ENCODE peak calls at places on chromosomes 16 and 17, in five cellular contexts. One of them, this sample, is unnamed.
A peak's percentile ranks its signal among the peaks of the same experiment; 100 is the strongest.

GRCh38 chr16:60553316-60553801 is 1482.9 kb downstream of the CDH8 start:
- DNase-seq in mesenchymal stem cell: no peak
- DNase-seq in IMR-90: no peak
- DNase-seq in mesendoderm: peak; percentile 1
- DNase-seq in H1: no peak
- DNase-seq in this sample: peak; percentile 58

GRCh38 chr16:53429221-53429943 is 4.9 kb upstream of the RBL2 start:
- DNase-seq in mesenchymal stem cell: peak; percentile 79
- DNase-seq in IMR-90: peak; percentile 79
- DNase-seq in mesendoderm: no peak
- DNase-seq in H1: no peak
- DNase-seq in this sample: no peak

GRCh38 chr16:85658504-85659326 is 30.0 kb downstream of the GINS2 start:
- DNase-seq in mesenchymal stem cell: no peak
- DNase-seq in IMR-90: no peak
- DNase-seq in mesendoderm: no peak
- DNase-seq in H1: no peak
- DNase-seq in this sample: no peak

GRCh38 chr16:50796829-50797228 is 54.9 kb downstream of the CYLD start:
- DNase-seq in mesenchymal stem cell: no peak
- DNase-seq in IMR-90: no peak
- DNase-seq in mesendoderm: no peak
- DNase-seq in H1: no peak
- DNase-seq in this sample: no peak

GRCh38 chr17:5080591-5080990 is 2.3 kb downstream of the ZFP3 start:
- DNase-seq in mesenchymal stem cell: no peak
- DNase-seq in IMR-90: no peak
- DNase-seq in mesendoderm: no peak
- DNase-seq in H1: no peak
- DNase-seq in this sample: no peak

GRCh38 chr17:57565119-57565635 is 179.9 kb downstream of the CCDC182 start:
- DNase-seq in mesenchymal stem cell: no peak
- DNase-seq in IMR-90: no peak
- DNase-seq in mesendoderm: no peak
- DNase-seq in H1: no peak
- DNase-seq in this sample: no peak

GRCh38 chr17:73586153-73586906 is 57.9 kb downstream of the SDK2 start:
- DNase-seq in mesenchymal stem cell: no peak
- DNase-seq in IMR-90: no peak
- DNase-seq in mesendoderm: no peak
- DNase-seq in H1: no peak
- DNase-seq in this sample: no peak

GRCh38 chr17:29615048-29615385 is 7.7 kb downstream of the CORO6 start:
- DNase-seq in mesenchymal stem cell: peak; percentile 50
- DNase-seq in IMR-90: no peak
- DNase-seq in mesendoderm: no peak
- DNase-seq in H1: no peak
- DNase-seq in this sample: no peak

GRCh38 chr16:72474511-72475123 is 302.7 kb upstream of the PMFBP1 start:
- DNase-seq in mesenchymal stem cell: peak; percentile 91
- DNase-seq in IMR-90: peak; percentile 78
- DNase-seq in mesendoderm: no peak
- DNase-seq in H1: no peak
- DNase-seq in this sample: no peak

GRCh38 chr17:76997981-76998531 is 129.9 kb downstream of the MGAT5B start:
- DNase-seq in mesenchymal stem cell: no peak
- DNase-seq in IMR-90: no peak
- DNase-seq in mesendoderm: no peak
- DNase-seq in H1: no peak
- DNase-seq in this sample: no peak

GRCh38 chr16:57646388-57647039 is 18.1 kb downstream of the ADGRG1 start:
- DNase-seq in mesenchymal stem cell: no peak
- DNase-seq in IMR-90: no peak
- DNase-seq in mesendoderm: no peak
- DNase-seq in H1: no peak
- DNase-seq in this sample: no peak

GRCh38 chr17:68134046-68134637 is 98.6 kb downstream of the KPNA2 start:
- DNase-seq in mesenchymal stem cell: no peak
- DNase-seq in IMR-90: no peak
- DNase-seq in mesendoderm: no peak
- DNase-seq in H1: no peak
- DNase-seq in this sample: no peak

DNA sequence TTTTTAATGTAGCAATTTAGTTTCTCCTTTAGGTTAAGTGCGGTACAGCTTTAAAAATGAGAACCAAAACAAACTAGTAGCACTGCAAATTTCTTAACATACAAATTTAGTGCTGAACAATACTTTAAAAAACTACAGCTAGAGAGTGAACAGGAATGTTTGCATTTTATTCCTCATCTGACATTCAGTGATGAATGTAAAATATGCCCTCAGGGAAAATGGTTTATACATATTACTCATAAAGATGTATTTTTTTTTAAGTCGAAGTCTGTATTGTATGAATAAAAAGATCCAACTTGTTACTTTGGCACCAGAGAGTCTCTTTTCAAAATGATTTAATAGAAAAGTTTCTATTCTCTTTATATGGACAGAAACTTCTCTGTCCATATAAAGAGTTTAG is 96.8 kb downstream of the BRIP1 start:
- DNase-seq in mesenchymal stem cell: no peak
- DNase-seq in IMR-90: peak; percentile 39
- DNase-seq in mesendoderm: no peak
- DNase-seq in H1: no peak
- DNase-seq in this sample: no peak
- H3K4me1 ChIP-seq in mesenchymal stem cell: no peaks in the 10 kb centered on the region
- H3K4me1 ChIP-seq in IMR-90: peaks cover 1% of the 10 kb centered on the region
- H3K4me1 ChIP-seq in mesendoderm: no peaks in the 10 kb centered on the region
- H3K4me1 ChIP-seq in H1: no peaks in the 10 kb centered on the region
- H3K4me1 ChIP-seq in this sample: no peaks in the 10 kb centered on the region

GRCh38 chr17:43917016-43917347 is 9.6 kb upstream of the MPP2 start:
- DNase-seq in mesenchymal stem cell: no peak
- DNase-seq in IMR-90: no peak
- DNase-seq in mesendoderm: no peak
- DNase-seq in H1: no peak
- DNase-seq in this sample: no peak
- H3K4me3 ChIP-seq in mesenchymal stem cell: no peak overlapping the region
- H3K4me3 ChIP-seq in IMR-90: no peak overlapping the region
- H3K4me3 ChIP-seq in mesendoderm: no peak overlapping the region
- H3K4me3 ChIP-seq in H1: peak overlapping the region; percentile 52
- H3K4me3 ChIP-seq in this sample: no peak overlapping the region

GRCh38 chr17:82779541-82779940 is 27.7 kb downstream of the TBCD start:
- DNase-seq in mesenchymal stem cell: no peak
- DNase-seq in IMR-90: no peak
- DNase-seq in mesendoderm: no peak
- DNase-seq in H1: no peak
- DNase-seq in this sample: no peak
- H2BK5ac ChIP-seq in mesenchymal stem cell: no peak overlapping the region
- H2BK5ac ChIP-seq in IMR-90: no peak overlapping the region
- H2BK5ac ChIP-seq in mesendoderm: no peak overlapping the region
- H2BK5ac ChIP-seq in H1: no peak overlapping the region
- H2BK5ac ChIP-seq in this sample: peak overlapping the region; percentile 39

GRCh38 chr17:44214896-44215295 is 4.6 kb downstream of the UBTF start:
- DNase-seq in mesenchymal stem cell: no peak
- DNase-seq in IMR-90: no peak
- DNase-seq in mesendoderm: no peak
- DNase-seq in H1: no peak
- DNase-seq in this sample: no peak
- H3K4me1 ChIP-seq in mesenchymal stem cell: peaks cover 29% of the 10 kb centered on the region
- H3K4me1 ChIP-seq in IMR-90: peaks cover 8% of the 10 kb centered on the region
- H3K4me1 ChIP-seq in mesendoderm: no peaks in the 10 kb centered on the region
- H3K4me1 ChIP-seq in H1: peaks cover 2% of the 10 kb centered on the region
- H3K4me1 ChIP-seq in this sample: peaks cover 8% of the 10 kb centered on the region